ENCODE peak calls at places on chromosomes 11 and 22, in six cellular contexts. C is left ventricle myocardium inferior, Y is astrocyte, V is dorsolateral prefrontal cortex, M is psoas muscle, D is HCT116. I is an unnamed sample.

GRCh38 chr11:100687032-100687629 is at the start of gene ARHGAP42:
- DNase-seq in C (peak), Y (peak), V (peak), M (peak), D (no peak), I (peak)

GRCh38 chr11:6225024-6225423 is 9.4 kb downstream of the FHIP1B start:
- DNase-seq in C (no peak), Y (no peak), V (no peak), M (no peak), D (no peak), I (no peak)

GRCh38 chr11:71325418-71326327 is 73.3 kb upstream of the SHANK2 start:
- DNase-seq in C (no peak), Y (no peak), V (no peak), M (no peak), D (no peak), I (peak)

GRCh38 chr11:101478587-101479375 is 105.0 kb downstream of the TRPC6 start:
- DNase-seq in C (no peak), Y (no peak), V (no peak), M (no peak), D (no peak), I (peak)

GRCh38 chr11:74689666-74690065 is 41.6 kb downstream of the CHRDL2 start:
- DNase-seq in C (no peak), Y (peak), V (no peak), M (no peak), D (no peak), I (peak)

GRCh38 chr11:72223615-72224586 is 666 bp upstream of the INPPL1 start:
- DNase-seq in C (peak), Y (peak), V (peak), M (peak), D (peak), I (no peak)

GRCh38 chr11:76707293-76707825 is 36.8 kb upstream of the LRRC32 start:
- DNase-seq in C (no peak), Y (no peak), V (no peak), M (no peak), D (no peak), I (no peak)

GRCh38 chr11:76241243-76242000 is 35.1 kb upstream of the WNT11 start:
- DNase-seq in C (no peak), Y (no peak), V (no peak), M (peak), D (no peak), I (no peak)

GRCh38 chr22:23180893-23181762 is 819 bp downstream of the BCR start:
- DNase-seq in C (peak), Y (no peak), V (no peak), M (peak), D (no peak), I (peak)

GRCh38 chr11:72652871-72653615 is 21.2 kb downstream of the PDE2A start:
- DNase-seq in C (no peak), Y (no peak), V (no peak), M (no peak), D (no peak), I (no peak)

GRCh38 chr11:2570841-2571597 is 126.2 kb downstream of the KCNQ1 start:
- DNase-seq in C (no peak), Y (no peak), V (peak), M (peak), D (no peak), I (no peak)

GRCh38 chr22:29715705-29716104 is 4.1 kb upstream of the CABP7 start:
- DNase-seq in C (no peak), Y (no peak), V (no peak), M (no peak), D (no peak), I (no peak)

GRCh38 chr22:49150801-49151221 is 676.9 kb downstream of the BRD1 start:
- DNase-seq in C (no peak), Y (no peak), V (no peak), M (no peak), D (no peak), I (no peak)

GRCh38 chr11:44498524-44498923 is 66.9 kb upstream of the CD82 start:
- DNase-seq in C (no peak), Y (no peak), V (no peak), M (no peak), D (no peak), I (no peak)

GRCh38 chr22:20566420-20567260 is 59.2 kb downstream of the MED15 start:
- DNase-seq in C (peak), Y (peak), V (no peak), M (no peak), D (no peak), I (peak)

GRCh38 chr11:11524436-11525038 is 97.3 kb downstream of the GALNT18 start:
- DNase-seq in C (no peak), Y (no peak), V (no peak), M (no peak), D (no peak), I (no peak)

GRCh38 chr22:37848587-37849088 is 581 bp upstream of the EIF3L start:
- DNase-seq in C (no peak), Y (no peak), V (no peak), M (no peak), D (peak), I (peak)

GRCh38 chr11:3195251-3196160 is 23.1 kb downstream of the MRGPRG start:
- DNase-seq in C (no peak), Y (no peak), V (no peak), M (no peak), D (peak), I (no peak)

GRCh38 chr22:22684605-22685561 is 40.5 kb downstream of the GGTLC2 start:
- DNase-seq in C (no peak), Y (peak), V (no peak), M (no peak), D (no peak), I (no peak)

GRCh38 chr11:73236879-73237278 is 18.8 kb downstream of the P2RY2 start:
- DNase-seq in C (peak), Y (no peak), V (no peak), M (peak), D (peak), I (peak)

GRCh38 chr11:134242376-134242775 is 10.8 kb downstream of the THYN1 start:
- DNase-seq in C (no peak), Y (no peak), V (no peak), M (no peak), D (no peak), I (no peak)

GRCh38 chr11:134425413-134425812 is 13.4 kb upstream of the B3GAT1 start:
- DNase-seq in C (no peak), Y (no peak), V (no peak), M (no peak), D (no peak), I (no peak)

GRCh38 chr11:73029408-73029807 is 112.7 kb downstream of the FCHSD2 start:
- DNase-seq in C (no peak), Y (no peak), V (no peak), M (no peak), D (no peak), I (no peak)

GRCh38 chr11:134566311-134566710 is 154.3 kb upstream of the B3GAT1 start:
- DNase-seq in C (no peak), Y (no peak), V (no peak), M (no peak), D (no peak), I (no peak)

GRCh38 chr11:86066033-86066432 is 2.9 kb downstream of the PICALM start:
- DNase-seq in C (no peak), Y (no peak), V (no peak), M (no peak), D (no peak), I (no peak)

GRCh38 chr11:86061483-86061882 is 7.4 kb downstream of the PICALM start:
- DNase-seq in C (no peak), Y (no peak), V (no peak), M (no peak), D (no peak), I (no peak)

GRCh38 chr11:86064236-86064803 is 4.6 kb downstream of the PICALM start:
- DNase-seq in C (no peak), Y (peak), V (no peak), M (no peak), D (no peak), I (peak)

GRCh38 chr11:86062719-86063118 is 6.2 kb downstream of the PICALM start:
- DNase-seq in C (no peak), Y (peak), V (no peak), M (no peak), D (no peak), I (no peak)

GRCh38 chr11:86063536-86063935 is 5.3 kb downstream of the PICALM start:
- DNase-seq in C (no peak), Y (peak), V (no peak), M (no peak), D (no peak), I (peak)
- H3K4me3 ChIP-seq in C (peak), Y (no peak), V (peak), M (peak), D (no peak), I (peak)

DNA sequence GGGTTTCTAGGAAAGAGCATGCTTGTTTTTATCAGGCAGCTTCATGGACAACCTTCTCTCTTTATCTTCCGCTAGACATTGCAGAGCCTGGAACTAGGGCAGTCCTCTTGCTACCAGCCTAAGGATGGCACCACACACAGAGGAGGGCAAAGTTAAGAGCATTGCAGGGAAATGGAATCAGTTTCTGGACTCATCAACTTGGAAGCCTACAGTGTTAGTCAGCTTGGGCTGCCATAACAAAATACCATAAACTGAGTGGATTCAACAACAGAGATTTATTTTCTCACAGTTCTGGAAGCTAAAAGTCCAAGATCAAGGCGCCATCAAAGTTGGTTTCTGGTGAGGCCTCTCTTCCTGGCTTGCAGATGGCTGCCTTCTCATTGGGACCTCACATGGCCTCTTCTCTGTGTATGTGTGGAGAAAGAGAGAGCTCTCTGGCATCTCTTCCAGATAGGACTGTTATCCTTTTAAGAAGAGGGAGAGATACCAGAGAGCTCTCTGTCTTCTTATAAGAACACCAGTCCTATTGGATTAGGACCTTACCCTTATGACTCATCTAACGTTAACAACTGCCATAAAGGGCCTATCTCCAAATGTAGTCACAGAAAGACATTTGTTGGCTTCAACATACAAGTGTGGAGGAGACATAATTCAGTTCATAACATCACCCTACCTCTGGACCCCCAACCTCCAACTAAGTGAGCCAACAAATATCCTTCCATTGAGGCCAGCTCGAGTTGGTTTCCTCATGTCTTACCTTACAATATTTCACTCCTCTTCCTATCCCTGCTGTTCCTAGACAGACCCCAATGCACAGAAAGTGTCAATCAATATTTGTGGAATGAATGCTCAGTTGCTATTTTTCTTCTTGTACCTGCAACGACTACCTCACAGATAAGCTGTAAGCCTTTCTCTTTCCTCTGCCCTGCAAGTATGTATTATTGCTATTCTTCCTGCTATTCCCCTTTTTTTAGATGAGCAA is 27.1 kb upstream of the CREB3L1 start:
- DNase-seq in C (no peak), Y (no peak), V (peak), M (no peak), D (no peak), I (no peak)
- H3K27ac ChIP-seq in C (no peak), Y (peak), V (no peak), M (no peak), D (no peak), I (no peak)

GRCh38 chr11:69977951-69978350 is 100.2 kb upstream of the ANO1 start:
- DNase-seq in C (no peak), Y (no peak), V (no peak), M (no peak), D (no peak), I (no peak)

GRCh38 chr11:69975822-69976221 is 102.3 kb upstream of the ANO1 start:
- DNase-seq in C (no peak), Y (no peak), V (no peak), M (no peak), D (no peak), I (no peak)

GRCh38 chr11:69972351-69972802 is 105.7 kb upstream of the ANO1 start:
- DNase-seq in C (no peak), Y (no peak), V (no peak), M (no peak), D (no peak), I (no peak)

GRCh38 chr11:69971741-69972140 is 106.4 kb upstream of the ANO1 start:
- DNase-seq in C (no peak), Y (no peak), V (no peak), M (no peak), D (no peak), I (no peak)

GRCh38 chr11:69974528-69974927 is 103.6 kb upstream of the ANO1 start:
- DNase-seq in C (no peak), Y (no peak), V (no peak), M (no peak), D (no peak), I (no peak)
- H3K4me3 ChIP-seq in C (no peak), Y (no peak), V (no peak), M (no peak), D (no peak), I (no peak)

GRCh38 chr11:61696602-61697001 is 16.4 kb downstream of the DAGLA start:
- DNase-seq in C (no peak), Y (no peak), V (no peak), M (no peak), D (no peak), I (peak)
- H3K27ac ChIP-seq in C (peak), Y (peak), V (peak), M (peak), D (peak), I (peak)

GRCh38 chr22:24406322-24407277 is 20.8 kb upstream of the ADORA2A start:
- DNase-seq in C (no peak), Y (no peak), V (no peak), M (no peak), D (no peak), I (no peak)
- H3K4me3 ChIP-seq in C (no peak), Y (no peak), V (no peak), M (no peak), D (no peak), I (no peak)

GRCh38 chr22:50445071-50445879 is 29.6 kb downstream of the SBF1 start:
- DNase-seq in C (no peak), Y (no peak), V (no peak), M (peak), D (no peak), I (no peak)

GRCh38 chr22:50443202-50443601 is 31.6 kb downstream of the SBF1 start:
- DNase-seq in C (no peak), Y (no peak), V (no peak), M (peak), D (no peak), I (no peak)

GRCh38 chr22:50443801-50444625 is 30.8 kb downstream of the SBF1 start:
- DNase-seq in C (no peak), Y (no peak), V (no peak), M (peak), D (no peak), I (no peak)

GRCh38 chr22:50445880-50446707 is 28.7 kb downstream of the SBF1 start:
- DNase-seq in C (no peak), Y (no peak), V (no peak), M (peak), D (no peak), I (no peak)

GRCh38 chr22:50444663-50445062 is 30.2 kb downstream of the SBF1 start:
- DNase-seq in C (no peak), Y (peak), V (no peak), M (peak), D (peak), I (peak)
- H3K27ac ChIP-seq in C (no peak), Y (no peak), V (peak), M (no peak), D (no peak), I (no peak)

DNA sequence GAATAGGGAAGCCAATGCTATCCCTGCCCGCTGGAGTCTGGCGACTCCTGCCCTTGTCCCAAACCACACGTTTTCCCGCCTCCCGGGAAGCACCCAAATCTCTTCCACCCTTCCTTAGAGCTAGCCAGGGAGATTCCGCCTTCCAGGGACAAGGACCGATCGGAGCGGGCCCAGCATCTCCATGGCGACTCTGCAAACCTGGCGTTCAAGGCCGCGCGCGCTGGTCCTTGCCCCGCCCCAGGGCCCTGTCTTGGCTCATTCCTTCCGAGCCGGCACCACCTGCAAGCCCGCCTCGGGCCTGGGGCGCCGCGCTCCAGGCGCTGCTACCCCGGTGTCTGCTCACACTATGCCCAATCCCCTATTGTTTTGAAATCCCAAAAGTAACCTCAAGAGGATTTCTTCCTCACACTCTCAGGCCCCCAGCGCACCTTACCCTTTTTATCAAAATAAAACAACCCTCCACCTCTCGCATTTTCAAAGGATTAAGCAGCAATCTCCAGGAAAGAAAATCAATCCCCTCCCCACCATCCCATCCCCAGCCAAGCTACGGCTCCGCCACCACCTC is 994 bp downstream of the SLC1A2 start:
- DNase-seq in C (no peak), Y (no peak), V (peak), M (no peak), D (no peak), I (no peak)
- H3K4me3 ChIP-seq in C (peak), Y (peak), V (peak), M (peak), D (no peak), I (peak)